ENCODE peak calls at places on chromosomes 6 and 20, in seven cellular contexts. S is H9, Q is mesendoderm, T is H1, I is mesenchymal stem cell, X is IMR-90, E is trophoblast cell. C is an unnamed sample.

GRCh38 chr20:40493551-40493950 is 195.5 kb downstream of the MAFB start:
- DNase-seq in T (no peak), E (peak), Q (no peak), S (no peak), X (no peak), I (no peak), C (no peak)

GRCh38 chr6:31797607-31798006 is 2.1 kb upstream of the VARS1 start:
- DNase-seq in S (no peak), E (no peak), X (no peak), I (no peak), T (no peak), Q (no peak), C (no peak)

GRCh38 chr20:47952165-47952564 is 166.9 kb upstream of the SULF2 start:
- DNase-seq in E (no peak), I (no peak), T (no peak), Q (peak), X (no peak), S (no peak), C (no peak)

GRCh38 chr6:128314190-128314589 is 206.2 kb downstream of the PTPRK start:
- DNase-seq in T (no peak), X (no peak), I (no peak), S (no peak), Q (no peak), E (no peak), C (no peak)

GRCh38 chr20:63568170-63568981 is 5.7 kb downstream of the HELZ2 start:
- DNase-seq in I (no peak), S (no peak), E (no peak), X (no peak), T (no peak), Q (no peak), C (no peak)

GRCh38 chr6:9540534-9541126 is 874.2 kb downstream of the TFAP2A start:
- DNase-seq in T (no peak), S (no peak), Q (peak), E (peak), X (peak), I (peak), C (peak)

GRCh38 chr20:62634330-62634967 is 7.9 kb upstream of the SLCO4A1 start:
- DNase-seq in S (no peak), T (no peak), X (no peak), I (no peak), Q (no peak), E (no peak), C (no peak)

GRCh38 chr20:44886828-44887227 is 1.3 kb downstream of the YWHAB start:
- DNase-seq in S (no peak), E (no peak), X (no peak), I (no peak), Q (no peak), T (no peak), C (no peak)

GRCh38 chr6:21354805-21355238 is 238.7 kb upstream of the SOX4 start:
- DNase-seq in S (no peak), T (no peak), I (no peak), Q (no peak), E (peak), X (no peak), C (no peak)

GRCh38 chr20:31740208-31740607 is 1.1 kb downstream of the TPX2 start:
- DNase-seq in Q (peak), T (no peak), S (no peak), E (no peak), X (peak), I (peak), C (no peak)

GRCh38 chr6:8539446-8539845 is 104.1 kb upstream of the SLC35B3 start:
- DNase-seq in X (no peak), E (no peak), Q (peak), T (no peak), I (peak), S (no peak), C (no peak)

GRCh38 chr6:99189823-99190721 is 159.4 kb downstream of the FAXC start:
- DNase-seq in S (no peak), T (no peak), I (no peak), Q (no peak), E (no peak), X (no peak), C (no peak)

GRCh38 chr6:116518621-116519020 is 7.2 kb downstream of the CALHM5 start:
- DNase-seq in S (no peak), T (no peak), E (no peak), Q (no peak), X (no peak), I (peak), C (no peak)

GRCh38 chr6:161272600-161273355 is 1.1 kb downstream of the AGPAT4 start:
- DNase-seq in T (no peak), Q (peak), X (peak), E (no peak), I (peak), S (peak), C (peak)

GRCh38 chr6:135030056-135030473 is 24.6 kb downstream of the HBS1L start:
- DNase-seq in S (no peak), E (no peak), T (no peak), Q (no peak), I (no peak), X (no peak), C (no peak)

GRCh38 chr6:166910601-166911000 is 45.7 kb downstream of the RNASET2 start:
- DNase-seq in S (no peak), T (no peak), X (peak), E (no peak), Q (no peak), I (no peak), C (no peak)
- H2BK5ac ChIP-seq in S (no peak), T (no peak), X (no peak), E (no peak), Q (no peak), I (no peak), C (no peak)

GRCh38 chr6:43779864-43780260 is 9.9 kb downstream of the VEGFA start:
- DNase-seq in Q (no peak), I (no peak), E (no peak), X (no peak), S (no peak), T (no peak), C (no peak)

GRCh38 chr6:43778976-43779863 is 9.2 kb downstream of the VEGFA start:
- DNase-seq in E (no peak), I (no peak), S (no peak), X (no peak), T (no peak), Q (no peak), C (no peak)

GRCh38 chr6:43781572-43781928 is 11.5 kb downstream of the VEGFA start:
- DNase-seq in S (no peak), E (no peak), X (no peak), I (no peak), T (no peak), Q (no peak), C (no peak)

GRCh38 chr6:43780891-43781571 is 11.0 kb downstream of the VEGFA start:
- DNase-seq in I (no peak), E (no peak), Q (no peak), X (no peak), S (no peak), T (no peak), C (no peak)

DNA sequence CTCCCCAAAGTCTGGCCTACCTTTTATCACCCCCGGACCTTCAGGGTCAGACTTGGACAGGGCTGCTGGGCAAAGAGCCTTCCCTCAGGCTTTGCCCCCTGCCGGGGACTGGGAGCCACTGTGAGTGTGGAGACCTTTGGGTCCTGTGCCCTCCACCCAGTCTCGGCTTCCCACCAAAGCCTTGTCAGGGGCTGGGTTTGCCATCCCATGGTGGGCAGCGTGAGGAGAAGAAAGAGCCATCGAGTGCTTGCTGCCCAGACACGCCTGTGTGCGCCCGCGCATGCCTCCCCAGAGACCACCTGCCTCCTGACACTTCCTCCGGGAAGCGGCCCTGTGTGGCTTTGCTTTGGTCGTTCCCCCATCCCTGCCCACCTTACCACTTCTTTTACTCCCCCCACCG is 10.3 kb downstream of the VEGFA start:
- DNase-seq in Q (no peak), X (no peak), E (no peak), S (no peak), T (no peak), I (no peak), C (no peak)
- H2BK5ac ChIP-seq in Q (no peak), X (no peak), E (no peak), S (no peak), T (no peak), I (no peak), C (peak)

GRCh38 chr20:54048489-54048888 is 21.9 kb downstream of the BCAS1 start:
- DNase-seq in X (no peak), E (no peak), T (no peak), Q (no peak), S (no peak), I (no peak), C (no peak)
- H2BK5ac ChIP-seq in X (no peak), E (no peak), T (no peak), Q (no peak), S (no peak), I (no peak), C (no peak)

DNA sequence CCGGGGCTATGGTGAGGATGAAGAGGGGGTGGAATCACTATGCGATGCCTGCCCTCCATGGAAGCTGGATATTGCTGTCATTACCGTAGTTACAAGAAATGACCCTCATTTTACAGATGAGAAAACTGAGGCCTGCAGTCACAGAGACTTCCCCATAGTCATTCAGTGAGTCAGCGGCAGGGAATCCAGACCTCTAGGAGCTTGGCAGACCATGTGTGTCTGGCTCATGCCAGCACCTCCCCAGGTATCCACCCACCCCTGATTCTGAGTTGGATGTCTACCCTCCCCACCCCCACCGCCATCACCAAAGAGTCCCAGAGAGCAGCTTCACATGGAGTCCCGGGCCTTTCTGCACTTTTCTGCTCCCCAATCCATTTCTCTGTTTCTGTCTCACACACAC is 24.9 kb downstream of the CDH22 start:
- DNase-seq in S (no peak), Q (no peak), X (no peak), I (no peak), E (peak), T (no peak), C (no peak)
- H2BK5ac ChIP-seq in S (no peak), Q (no peak), X (no peak), I (no peak), E (no peak), T (no peak), C (no peak)

DNA sequence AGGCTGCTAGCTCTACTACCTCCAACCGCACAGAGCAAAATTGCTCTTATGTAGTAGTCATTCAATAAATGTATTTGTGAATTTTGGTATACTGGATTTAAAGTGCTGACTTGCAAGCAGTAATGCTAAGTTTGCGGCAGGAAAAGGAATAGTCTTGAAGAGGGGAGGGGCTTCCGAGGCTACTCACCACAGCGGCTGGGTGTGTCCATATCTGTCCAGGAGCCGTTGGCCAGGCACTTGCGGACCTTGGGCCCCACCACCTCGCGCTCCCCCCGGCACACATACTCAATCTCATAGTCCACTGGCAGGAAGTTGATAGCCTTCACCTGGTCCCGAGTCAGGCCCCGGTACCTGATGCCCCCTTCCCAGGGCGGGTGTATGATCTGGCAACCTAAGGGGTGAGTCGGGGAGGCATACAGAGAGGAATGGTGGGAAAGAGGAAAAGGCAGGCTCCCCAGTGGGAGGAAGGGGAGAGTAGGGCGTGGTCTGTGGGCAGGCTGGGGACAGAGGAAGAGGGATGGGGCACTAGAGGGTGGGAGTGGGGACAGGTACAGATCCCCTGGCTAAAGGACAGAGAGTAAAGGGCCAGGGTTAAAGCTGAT is 1.7 kb downstream of the GABBR1 start:
- DNase-seq in I (peak), Q (peak), S (peak), E (no peak), X (peak), T (no peak), C (no peak)
- H2BK5ac ChIP-seq in I (no peak), Q (no peak), S (no peak), E (no peak), X (no peak), T (peak), C (no peak)

DNA sequence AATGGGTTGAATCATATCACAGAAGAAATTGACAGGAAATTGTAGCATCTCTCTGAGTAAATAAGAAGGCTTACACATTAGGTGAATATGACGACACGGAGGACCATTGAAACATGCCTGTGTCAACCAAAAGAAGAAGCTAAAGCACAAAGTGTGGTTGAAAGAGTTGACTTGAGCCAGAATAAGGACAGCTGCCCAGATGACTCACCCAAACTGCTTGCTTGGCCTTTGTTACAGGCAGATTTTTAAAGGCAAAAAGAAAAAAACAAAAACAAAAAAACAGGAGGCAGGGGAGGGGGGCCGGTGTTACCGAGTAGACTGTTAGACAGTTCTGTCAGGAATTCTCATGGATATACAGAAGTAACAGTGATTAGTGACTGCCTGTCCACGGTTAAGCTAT is 129.8 kb upstream of the EDN1 start:
- DNase-seq in S (no peak), I (peak), X (peak), E (no peak), Q (no peak), T (no peak), C (no peak)
- H2BK5ac ChIP-seq in S (no peak), I (no peak), X (no peak), E (no peak), Q (no peak), T (no peak), C (no peak)

DNA sequence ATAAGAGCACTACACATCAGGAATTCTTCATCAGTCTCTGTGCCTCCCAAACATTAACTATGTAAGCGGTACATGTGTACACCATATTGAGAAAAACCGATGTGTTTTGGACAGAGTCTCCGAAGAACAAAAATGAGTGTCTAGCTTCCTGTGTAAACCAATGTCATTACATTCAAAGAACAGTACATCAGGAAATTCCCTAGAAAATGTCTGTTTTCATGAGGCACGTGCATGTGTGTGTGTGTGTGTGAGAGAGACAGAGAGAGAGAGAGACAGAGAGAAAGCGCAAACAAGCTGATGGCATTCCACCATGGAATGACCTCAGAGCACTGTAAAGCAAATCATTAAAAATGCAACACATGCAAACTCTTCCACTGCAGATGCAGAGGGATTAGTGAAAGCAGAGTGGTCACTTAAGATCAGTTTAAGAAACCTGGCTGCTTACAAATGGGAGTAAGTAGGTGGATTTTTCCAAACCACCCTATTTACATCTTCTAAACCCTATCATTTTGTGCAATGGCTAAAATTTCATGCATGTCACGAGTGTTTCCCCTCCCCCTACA is 133.9 kb downstream of the HIVEP2 start:
- DNase-seq in X (peak), T (no peak), I (peak), E (no peak), Q (peak), S (no peak), C (no peak)
- H2BK5ac ChIP-seq in X (peak), T (no peak), I (no peak), E (no peak), Q (no peak), S (no peak), C (no peak)

C was measured in neuronal stem cell.